ENCODE peak calls at places on chromosomes 7 and 10, in eight cellular contexts. E is tibial artery, A is progenitor cell of endocrine pancreas, N is Peyer's patch, W is fibroblast of lung, K is AG04449, J is astrocyte, R is sigmoid colon. P is an unnamed sample.

GRCh38 chr7:22549051-22549450 is 49.1 kb upstream of the STEAP1B start:
- DNase-seq in J (no peak), R (peak; percentile 17), E (no peak), K (no peak), N (no peak), W (no peak), A (no peak), P (no peak)

GRCh38 chr10:65793738-65794425 is 1132.0 kb upstream of the LRRTM3 start:
- DNase-seq in A (no peak), E (no peak), W (no peak), J (no peak), N (no peak), R (no peak), K (no peak), P (no peak)

GRCh38 chr7:12493407-12493806 is 77.1 kb upstream of the SCIN start:
- DNase-seq in J (peak; percentile 57), R (no peak), K (no peak), A (no peak), N (no peak), E (no peak), W (peak; percentile 65), P (no peak)

GRCh38 chr7:82050792-82051191 is 280.9 kb upstream of the HGF start:
- DNase-seq in A (no peak), W (peak; percentile 76), N (no peak), K (peak; percentile 24), E (no peak), R (no peak), J (peak; percentile 74), P (no peak)

GRCh38 chr7:155821851-155822250 is 9.6 kb upstream of the SHH start:
- DNase-seq in N (no peak), K (no peak), R (no peak), A (no peak), J (no peak), W (no peak), E (no peak), P (peak; percentile 43)

GRCh38 chr7:91064938-91065337 is 199.3 kb upstream of the FZD1 start:
- DNase-seq in N (no peak), J (peak; percentile 31), R (no peak), K (no peak), W (peak; percentile 49), A (no peak), E (no peak), P (no peak)

GRCh38 chr7:74615933-74616780 is 41.4 kb upstream of the GTF2I start:
- DNase-seq in J (no peak), N (no peak), A (no peak), K (no peak), E (no peak), R (no peak), W (no peak), P (no peak)

GRCh38 chr10:68082815-68083395 is 7.8 kb upstream of the HERC4 start:
- DNase-seq in K (no peak), R (no peak), E (no peak), J (no peak), W (peak; percentile 41), N (no peak), A (no peak), P (no peak)

GRCh38 chr7:85464042-85464651 is 277.3 kb upstream of the SEMA3D start:
- DNase-seq in A (no peak), K (no peak), W (no peak), R (no peak), N (no peak), E (no peak), J (no peak), P (no peak)

GRCh38 chr7:90720970-90721768 is 125.0 kb downstream of the CDK14 start:
- DNase-seq in J (peak; percentile 73), K (no peak), W (peak; percentile 79), N (peak; percentile 86), A (no peak), E (no peak), R (peak; percentile 84), P (no peak)

GRCh38 chr7:67863911-67864310 is 867.3 kb downstream of the TYW1 start:
- DNase-seq in A (no peak), R (no peak), K (no peak), E (no peak), W (no peak), N (no peak), J (no peak), P (no peak)

GRCh38 chr10:124722812-124723783 is 21.1 kb downstream of the FAM53B start:
- DNase-seq in N (peak; percentile 78), E (peak; percentile 79), K (no peak), A (no peak), W (no peak), J (no peak), R (peak; percentile 64), P (peak; percentile 83)

GRCh38 chr7:5549096-5549896 is 125.7 kb upstream of the TNRC18 start:
- DNase-seq in W (peak; percentile 77), N (peak; percentile 92), K (no peak), R (no peak), A (no peak), J (peak; percentile 62), E (no peak), P (no peak)

GRCh38 chr10:72981028-72981881 is 26.6 kb upstream of the PLA2G12B start:
- DNase-seq in R (no peak), W (no peak), K (no peak), J (no peak), E (no peak), A (no peak), N (no peak), P (no peak)

GRCh38 chr7:125857606-125858005 is 928.0 kb upstream of the POT1 start:
- DNase-seq in N (no peak), A (no peak), R (no peak), E (no peak), K (no peak), W (peak; percentile 73), J (peak; percentile 66), P (no peak)

DNA sequence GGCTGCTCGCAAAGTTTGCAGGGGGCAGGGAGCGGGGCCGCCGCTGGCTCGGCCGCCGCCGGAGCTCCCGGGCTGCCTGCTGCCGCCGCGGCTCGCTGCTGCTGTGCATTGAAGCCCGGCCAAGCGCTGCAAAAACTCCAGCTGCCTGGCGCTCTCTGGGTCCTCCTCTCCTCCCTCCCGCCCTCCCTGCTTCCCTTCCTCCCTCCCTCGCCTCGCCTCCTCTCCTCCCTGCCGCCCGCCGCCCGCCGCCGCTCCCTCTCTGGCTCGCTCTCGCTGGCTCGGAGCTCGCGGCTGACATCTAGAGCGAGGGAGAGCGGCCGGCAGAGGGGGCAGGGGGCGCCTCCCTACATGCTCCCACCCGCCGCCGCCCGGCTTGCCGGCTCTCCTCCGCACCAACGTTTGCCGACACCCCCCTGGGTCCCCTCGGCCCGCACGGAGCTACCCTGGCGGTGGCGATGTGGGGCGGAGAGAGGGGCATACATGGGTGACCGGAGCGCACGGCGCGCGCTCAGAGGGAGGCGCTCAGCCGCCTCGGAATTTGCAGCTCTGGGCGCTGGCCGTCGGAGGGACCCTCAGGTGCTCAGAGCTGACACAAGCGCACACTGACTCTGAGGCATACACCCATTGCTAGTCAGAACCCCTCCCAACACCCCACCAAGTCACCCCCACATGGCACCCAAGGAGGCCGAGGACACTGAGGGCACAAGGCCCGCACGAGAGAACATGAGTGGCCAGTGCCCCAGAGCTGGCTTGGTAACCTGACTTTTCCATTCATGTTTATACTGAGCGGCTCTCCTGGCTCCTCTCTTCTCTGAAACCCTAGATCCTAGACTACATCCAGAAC is 1.2 kb upstream of the PLXNA4 start:
- DNase-seq in N (peak; percentile 49), R (peak; percentile 88), A (peak; percentile 54), K (no peak), J (peak; percentile 62), W (peak; percentile 82), E (peak; percentile 75), P (no peak)
- TF ChIP-seq CTCF in N (no peak), R (no peak), A (peak; percentile 38), K (peak; percentile 0), J (no peak), W (peak; percentile 13), E (no peak), P (no peak)

GRCh38 chr7:44975331-44976039 is 3.3 kb downstream of the MYO1G start:
- DNase-seq in K (no peak), W (no peak), N (no peak), E (no peak), J (no peak), A (no peak), R (no peak), P (no peak)

GRCh38 chr7:44971991-44972441 is 6.8 kb downstream of the MYO1G start:
- DNase-seq in J (no peak), N (peak; percentile 30), W (no peak), K (no peak), R (peak; percentile 20), A (no peak), E (peak; percentile 54), P (no peak)

GRCh38 chr7:44974549-44974948 is 4.3 kb downstream of the MYO1G start:
- DNase-seq in A (no peak), K (no peak), W (no peak), E (no peak), R (no peak), N (no peak), J (no peak), P (peak; percentile 64)

GRCh38 chr7:44972562-44972961 is 6.3 kb downstream of the MYO1G start:
- DNase-seq in E (no peak), K (no peak), W (no peak), A (no peak), J (no peak), R (no peak), N (peak; percentile 30), P (no peak)

GRCh38 chr7:44973610-44974401 is 5.0 kb downstream of the MYO1G start:
- DNase-seq in R (no peak), J (no peak), N (peak; percentile 71), A (peak; percentile 38), W (no peak), E (no peak), K (no peak), P (no peak)
- TF ChIP-seq CTCF in R (peak; percentile 13), J (peak; percentile 36), N (peak; percentile 61), A (peak; percentile 59), W (peak; percentile 58), E (peak; percentile 33), K (peak; percentile 39), P (peak; percentile 56)

GRCh38 chr7:7889791-7890568 is 78.6 kb upstream of the GLCCI1 start:
- DNase-seq in A (no peak), J (no peak), E (no peak), N (no peak), K (no peak), R (no peak), W (no peak), P (no peak)
- TF ChIP-seq CTCF in A (no peak), J (no peak), E (no peak), N (no peak), K (no peak), R (no peak), W (no peak), P (no peak)

GRCh38 chr7:36021917-36022550 is 131.0 kb upstream of the EEPD1 start:
- DNase-seq in A (no peak), R (no peak), J (no peak), K (no peak), N (no peak), W (peak; percentile 14), E (no peak), P (no peak)

GRCh38 chr7:36023025-36023424 is 130.0 kb upstream of the EEPD1 start:
- DNase-seq in N (no peak), W (no peak), J (no peak), K (no peak), E (no peak), A (no peak), R (no peak), P (no peak)

GRCh38 chr7:36019538-36019937 is 133.5 kb upstream of the EEPD1 start:
- DNase-seq in J (no peak), W (no peak), E (no peak), K (no peak), N (no peak), A (no peak), R (no peak), P (no peak)

GRCh38 chr7:36019966-36020365 is 133.1 kb upstream of the EEPD1 start:
- DNase-seq in N (no peak), A (no peak), W (no peak), R (no peak), E (no peak), J (no peak), K (no peak), P (no peak)

GRCh38 chr7:36021367-36021766 is 131.7 kb upstream of the EEPD1 start:
- DNase-seq in E (no peak), A (no peak), J (no peak), K (no peak), N (no peak), R (no peak), W (peak; percentile 16), P (no peak)
- TF ChIP-seq CTCF in E (peak; percentile 22), A (peak; percentile 29), J (peak; percentile 26), K (peak; percentile 28), N (peak; percentile 38), R (no peak), W (peak; percentile 47), P (peak; percentile 32)